ENCODE peak calls at places on chromosomes 7 and 10, in seven cellular contexts. One of them, this sample, is unnamed.

GRCh38 chr7:152590481-152590880 is 85.5 kb downstream of the XRCC2 start:
- DNase-seq in left colon: no peak
- DNase-seq in type B pancreatic cell: no peak
- DNase-seq in non-pigmented ciliary epithelial cell: no peak
- DNase-seq in tibial nerve: no peak
- DNase-seq in aorta: no peak
- DNase-seq in HCEC 1CT: no peak
- DNase-seq in this sample: no peak

GRCh38 chr7:139887895-139888518 is 58.9 kb downstream of the TBXAS1 start:
- DNase-seq in left colon: no peak
- DNase-seq in type B pancreatic cell: no peak
- DNase-seq in non-pigmented ciliary epithelial cell: no peak
- DNase-seq in tibial nerve: no peak
- DNase-seq in aorta: no peak
- DNase-seq in HCEC 1CT: no peak
- DNase-seq in this sample: no peak

GRCh38 chr7:109638321-109638720 is 1068.6 kb downstream of the DNAJB9 start:
- DNase-seq in left colon: no peak
- DNase-seq in type B pancreatic cell: no peak
- DNase-seq in non-pigmented ciliary epithelial cell: no peak
- DNase-seq in tibial nerve: no peak
- DNase-seq in aorta: no peak
- DNase-seq in HCEC 1CT: no peak
- DNase-seq in this sample: no peak

GRCh38 chr10:110388682-110389052 is 83.9 kb upstream of the SMNDC1 start:
- DNase-seq in left colon: no peak
- DNase-seq in type B pancreatic cell: no peak
- DNase-seq in non-pigmented ciliary epithelial cell: no peak
- DNase-seq in tibial nerve: no peak
- DNase-seq in aorta: no peak
- DNase-seq in HCEC 1CT: no peak
- DNase-seq in this sample: no peak

GRCh38 chr10:21173964-21174669 is 277.0 kb upstream of the NEBL start:
- DNase-seq in left colon: peak
- DNase-seq in type B pancreatic cell: peak
- DNase-seq in non-pigmented ciliary epithelial cell: no peak
- DNase-seq in tibial nerve: no peak
- DNase-seq in aorta: no peak
- DNase-seq in HCEC 1CT: no peak
- DNase-seq in this sample: peak

GRCh38 chr10:123134058-123134914 is 1.5 kb upstream of the HMX3 start:
- DNase-seq in left colon: no peak
- DNase-seq in type B pancreatic cell: no peak
- DNase-seq in non-pigmented ciliary epithelial cell: no peak
- DNase-seq in tibial nerve: no peak
- DNase-seq in aorta: no peak
- DNase-seq in HCEC 1CT: no peak
- DNase-seq in this sample: no peak

GRCh38 chr7:46449743-46450142 is 528.7 kb upstream of the IGFBP3 start:
- DNase-seq in left colon: no peak
- DNase-seq in type B pancreatic cell: no peak
- DNase-seq in non-pigmented ciliary epithelial cell: no peak
- DNase-seq in tibial nerve: no peak
- DNase-seq in aorta: no peak
- DNase-seq in HCEC 1CT: peak
- DNase-seq in this sample: no peak

GRCh38 chr7:71687831-71688599 is 556.1 kb downstream of the GALNT17 start:
- DNase-seq in left colon: no peak
- DNase-seq in type B pancreatic cell: no peak
- DNase-seq in non-pigmented ciliary epithelial cell: no peak
- DNase-seq in tibial nerve: no peak
- DNase-seq in aorta: no peak
- DNase-seq in HCEC 1CT: no peak
- DNase-seq in this sample: no peak

GRCh38 chr7:130009848-130010688 is 41.1 kb downstream of the ZC3HC1 start:
- DNase-seq in left colon: no peak
- DNase-seq in type B pancreatic cell: no peak
- DNase-seq in non-pigmented ciliary epithelial cell: no peak
- DNase-seq in tibial nerve: no peak
- DNase-seq in aorta: peak
- DNase-seq in HCEC 1CT: peak
- DNase-seq in this sample: peak

GRCh38 chr10:132236881-132237280 is 50.1 kb downstream of the DPYSL4 start:
- DNase-seq in left colon: no peak
- DNase-seq in type B pancreatic cell: no peak
- DNase-seq in non-pigmented ciliary epithelial cell: no peak
- DNase-seq in tibial nerve: no peak
- DNase-seq in aorta: no peak
- DNase-seq in HCEC 1CT: no peak
- DNase-seq in this sample: no peak

GRCh38 chr10:124380256-124380995 is 38.3 kb downstream of the OAT start:
- DNase-seq in left colon: peak
- DNase-seq in type B pancreatic cell: no peak
- DNase-seq in non-pigmented ciliary epithelial cell: no peak
- DNase-seq in tibial nerve: no peak
- DNase-seq in aorta: no peak
- DNase-seq in HCEC 1CT: no peak
- DNase-seq in this sample: no peak

GRCh38 chr10:60976687-60977086 is 32.7 kb upstream of the RHOBTB1 start:
- DNase-seq in left colon: no peak
- DNase-seq in type B pancreatic cell: no peak
- DNase-seq in non-pigmented ciliary epithelial cell: no peak
- DNase-seq in tibial nerve: no peak
- DNase-seq in aorta: no peak
- DNase-seq in HCEC 1CT: no peak
- DNase-seq in this sample: no peak